ENCODE peak calls at places on chromosomes 5 and 9, in nine cellular contexts. K is NCI-H69; A is activated CD4-positive, alpha-beta T cell treated with anti-CD3 and anti-CD28 coated beads for 36 hours; W is mesendoderm; G is NCI-H2171 treated with DMSO at 0.1 percent for 48 hours; X is NCI-H1694 treated with DMSO at 0.1 percent for 48 hours; F is SW 1271; Q is CD8-positive, alpha-beta T cell; O is T-helper 9 cell. U is an unnamed sample.

GRCh38 chr5:132225165-132226032 is 2.3 kb downstream of the P4HA2 start:
- DNase-seq in G (peak), W (no peak), Q (no peak), X (peak), A (peak), K (peak), F (no peak), O (no peak), U (no peak)

GRCh38 chr5:107565791-107566536 is 104.8 kb downstream of the EFNA5 start:
- DNase-seq in O (no peak), K (peak), X (no peak), G (no peak), F (no peak), Q (no peak), A (no peak), W (no peak), U (no peak)

GRCh38 chr9:136971746-136972145 is 5.6 kb upstream of the PTGDS start:
- DNase-seq in G (no peak), Q (no peak), O (no peak), F (no peak), A (no peak), K (no peak), W (no peak), X (no peak), U (no peak)

GRCh38 chr5:36367524-36367923 is 65.8 kb upstream of the RANBP3L start:
- DNase-seq in K (no peak), A (no peak), Q (no peak), X (no peak), O (no peak), W (no peak), F (no peak), G (no peak), U (no peak)

GRCh38 chr5:107337281-107337680 is 333.5 kb downstream of the EFNA5 start:
- DNase-seq in W (no peak), Q (no peak), A (no peak), X (no peak), G (no peak), K (peak), O (no peak), F (no peak), U (no peak)

GRCh38 chr5:147403659-147404640 is 105.9 kb downstream of the DPYSL3 start:
- DNase-seq in K (no peak), A (no peak), O (no peak), G (no peak), X (no peak), F (peak), Q (no peak), W (no peak), U (no peak)

GRCh38 chr5:1763548-1763911 is 36.1 kb downstream of the MRPL36 start:
- DNase-seq in F (peak), X (no peak), W (peak), O (peak), G (no peak), A (peak), Q (no peak), K (peak), U (no peak)

GRCh38 chr5:68930139-68930538 is 163.7 kb upstream of the SLC30A5 start:
- DNase-seq in A (no peak), F (no peak), K (no peak), Q (no peak), O (no peak), G (no peak), X (no peak), W (no peak), U (no peak)

GRCh38 chr9:36765468-36766341 is 193.0 kb downstream of the MELK start:
- DNase-seq in A (peak), X (peak), F (no peak), W (peak), G (peak), O (peak), K (peak), Q (peak), U (peak)

GRCh38 chr9:109086221-109086620 is 33.5 kb downstream of the TMEM245 start:
- DNase-seq in W (no peak), Q (no peak), O (no peak), G (no peak), K (no peak), A (no peak), X (no peak), F (peak), U (no peak)

GRCh38 chr5:176788931-176789872 is 21.2 kb upstream of the UNC5A start:
- DNase-seq in K (peak), W (peak), A (no peak), F (no peak), Q (no peak), X (no peak), G (no peak), O (no peak), U (no peak)

GRCh38 chr5:79183617-79184016 is 52.3 kb upstream of the JMY start:
- DNase-seq in O (no peak), X (no peak), Q (no peak), A (no peak), K (no peak), W (no peak), F (no peak), G (no peak), U (no peak)

GRCh38 chr9:138022121-138022741 is 144.6 kb downstream of the CACNA1B start:
- DNase-seq in A (peak), Q (no peak), X (peak), G (peak), F (no peak), W (peak), O (no peak), K (peak), U (peak)

GRCh38 chr9:127549218-127549617 is 62.9 kb upstream of the STXBP1 start:
- DNase-seq in K (no peak), G (no peak), O (no peak), Q (no peak), F (no peak), X (no peak), W (no peak), A (no peak), U (no peak)

GRCh38 chr5:107486489-107486888 is 184.2 kb downstream of the EFNA5 start:
- DNase-seq in W (no peak), O (no peak), F (peak), K (no peak), Q (no peak), A (peak), G (no peak), X (no peak), U (no peak)

GRCh38 chr9:120306088-120306487 is 273.9 kb downstream of the CDK5RAP2 start:
- DNase-seq in X (no peak), K (no peak), A (no peak), F (no peak), W (no peak), O (no peak), Q (no peak), G (no peak), U (no peak)

GRCh38 chr5:88732862-88733261 is 150.1 kb downstream of the MEF2C start:
- DNase-seq in K (no peak), F (no peak), Q (no peak), O (no peak), G (no peak), X (no peak), A (no peak), W (no peak), U (no peak)

GRCh38 chr5:172891716-172892421 is 57.8 kb downstream of the ERGIC1 start:
- DNase-seq in A (no peak), X (no peak), Q (no peak), F (no peak), K (no peak), G (no peak), W (no peak), O (no peak), U (no peak)

GRCh38 chr5:157266286-157267007 is 524 bp downstream of the CYFIP2 start:
- DNase-seq in X (no peak), Q (no peak), K (peak), O (peak), A (peak), W (peak), G (peak), F (peak), U (no peak)

GRCh38 chr9:2411459-2412215 is 209.9 kb upstream of the VLDLR start:
- DNase-seq in K (no peak), X (no peak), A (no peak), O (no peak), Q (no peak), F (no peak), G (no peak), W (peak), U (no peak)

U was measured in iPS DF 19.7.